ENCODE peak calls at places on chromosomes 5 and 9, in four cellular contexts. B is left ventricle myocardium inferior, D is PC-3, C is Peyer's patch. P is an unnamed sample. For H3K4me1, the result is how much of the 10 kb centered on the place peaks cover.

GRCh38 chr5:179195561-179196419 is 135.6 kb downstream of the ZNF354C start:
- DNase-seq in B (peak), D (no peak), C (peak), P (peak)

GRCh38 chr9:100020121-100020780 is 78.5 kb downstream of the ERP44 start:
- DNase-seq in B (no peak), D (no peak), C (no peak), P (no peak)

GRCh38 chr5:146722361-146722779 is 156.2 kb downstream of the PPP2R2B start:
- DNase-seq in B (no peak), D (peak), C (no peak), P (no peak)

GRCh38 chr5:51544386-51544785 is 161.1 kb downstream of the ISL1 start:
- DNase-seq in B (no peak), D (no peak), C (no peak), P (no peak)

GRCh38 chr5:181235689-181236366 is 7.9 kb downstream of the RACK1 start:
- DNase-seq in B (no peak), D (no peak), C (no peak), P (no peak)

GRCh38 chr9:115651456-115651855 is 502.1 kb upstream of the PAPPA start:
- DNase-seq in B (no peak), D (no peak), C (no peak), P (no peak)

GRCh38 chr5:15013654-15014463 is 142.3 kb upstream of the ANKH start:
- DNase-seq in B (no peak), D (peak), C (no peak), P (no peak)

GRCh38 chr9:103152473-103152872 is 157.3 kb downstream of the CYLC2 start:
- DNase-seq in B (no peak), D (no peak), C (no peak), P (no peak)

GRCh38 chr9:93865245-93865644 is 89.9 kb downstream of the BARX1 start:
- DNase-seq in B (no peak), D (no peak), C (no peak), P (no peak)

GRCh38 chr9:7965091-7965490 is 165.5 kb upstream of the DMAC1 start:
- DNase-seq in B (no peak), D (no peak), C (no peak), P (no peak)

GRCh38 chr9:7970666-7971335 is 171.2 kb upstream of the DMAC1 start:
- DNase-seq in B (no peak), D (no peak), C (no peak), P (no peak)

GRCh38 chr9:7968642-7969041 is 169.1 kb upstream of the DMAC1 start:
- DNase-seq in B (no peak), D (no peak), C (no peak), P (no peak)

GRCh38 chr9:7967093-7967827 is 167.7 kb upstream of the DMAC1 start:
- DNase-seq in B (no peak), D (no peak), C (no peak), P (no peak)

DNA sequence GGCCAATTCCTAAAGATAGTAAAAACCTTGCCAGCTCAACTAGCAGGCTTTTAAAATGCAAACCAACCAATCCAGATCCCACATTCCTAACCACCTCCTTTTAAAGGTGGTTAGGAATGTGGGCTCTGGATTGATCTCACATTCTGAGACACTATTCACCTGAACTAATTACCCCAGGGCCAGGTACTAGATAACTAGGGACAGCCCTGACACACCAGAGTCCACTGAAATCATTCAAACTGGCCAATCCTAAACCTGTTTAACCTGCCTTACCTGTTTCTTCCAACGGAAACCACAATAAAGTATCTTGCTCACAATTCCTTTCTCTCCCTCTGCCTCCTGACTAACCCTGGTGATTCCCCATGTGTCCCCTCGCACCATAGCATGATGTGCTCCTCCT is 168.3 kb upstream of the DMAC1 start:
- DNase-seq in B (no peak), D (peak), C (no peak), P (no peak)
- H3K27ac ChIP-seq in B (no peak), D (no peak), C (no peak), P (no peak)

GRCh38 chr9:37405350-37405749 is 17.1 kb upstream of the GRHPR start:
- DNase-seq in B (no peak), D (no peak), C (no peak), P (no peak)

GRCh38 chr9:37404590-37404989 is 17.9 kb upstream of the GRHPR start:
- DNase-seq in B (no peak), D (no peak), C (no peak), P (no peak)

GRCh38 chr9:37405764-37406380 is 16.6 kb upstream of the GRHPR start:
- DNase-seq in B (no peak), D (no peak), C (no peak), P (no peak)

GRCh38 chr9:37407468-37407867 is 15.0 kb upstream of the GRHPR start:
- DNase-seq in B (no peak), D (peak), C (no peak), P (no peak)

GRCh38 chr9:37406603-37407401 is 15.7 kb upstream of the GRHPR start:
- DNase-seq in B (no peak), D (peak), C (no peak), P (no peak)
- H3K4me1 ChIP-seq in B (under half), D (under half), C (under half), P (under half)

GRCh38 chr9:7342229-7342628 is 457.3 kb downstream of the DMAC1 start:
- DNase-seq in B (no peak), D (no peak), C (no peak), P (no peak)
- TF ChIP-seq CTCF in B (peak), D (no peak), C (no peak), P (no peak)

DNA sequence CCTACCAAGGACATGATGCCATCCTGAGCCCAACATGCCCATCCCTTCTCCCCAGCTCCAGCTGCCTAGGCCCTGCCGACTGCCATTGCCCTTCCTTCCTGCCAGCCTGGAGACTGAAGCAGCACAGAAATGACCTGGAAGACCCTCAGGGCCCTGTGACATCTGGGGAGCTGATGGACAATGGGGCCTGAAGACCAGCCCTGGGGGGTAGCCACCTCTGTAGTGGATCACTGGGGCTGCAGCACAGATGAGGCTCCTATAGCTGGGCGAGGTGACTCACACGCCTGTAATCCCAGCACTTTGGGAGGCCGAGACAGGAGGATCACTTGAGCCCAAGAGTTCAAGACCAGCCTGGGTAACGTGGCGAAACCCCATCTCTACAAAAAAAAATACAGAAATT is 86.6 kb downstream of the VAV2 start:
- DNase-seq in B (no peak), D (no peak), C (no peak), P (no peak)
- H3K27ac ChIP-seq in B (no peak), D (no peak), C (no peak), P (peak)

GRCh38 chr5:143060018-143060417 is 289.8 kb downstream of the ARHGAP26 start:
- DNase-seq in B (no peak), D (peak), C (no peak), P (no peak)
- H3K4me1 ChIP-seq in B (half or more), D (half or more), C (under half), P (half or more)

P was measured in RWPE2.